ENCODE peak calls at places on chromosomes 5 and 9, in seven cellular contexts. I is activated T-helper 1 cell treated with anti-CD3 and anti-CD28 coated beads, Interleukin-12 subunit alpha, Interleukin-12 subunit beta, Interleukin-2, Interleukin-4 antibody, amounts not matched to agents 30 ng/mL and 10 ng/mL and 1 ng/mL, durations not matched to agents 14 hours and 24 hours and 36 hours; E is cardiac muscle cell; V is left ventricle myocardium superior; Y is OCI-LY7; D is T-helper 1 cell; A is SK-N-SH. G is an unnamed sample.

GRCh38 chr9:125472926-125473701 is 211.5 kb downstream of the GAPVD1 start:
- DNase-seq in I (no peak), A (peak), V (peak), D (no peak), Y (no peak), E (peak), G (peak)

GRCh38 chr5:146006470-146006869 is 70.1 kb downstream of the SH3RF2 start:
- DNase-seq in I (no peak), D (no peak), V (no peak), Y (no peak), A (no peak), E (no peak), G (no peak)

GRCh38 chr5:145792840-145793239 is 42.3 kb downstream of the PRELID2 start:
- DNase-seq in E (no peak), I (no peak), A (no peak), V (no peak), D (no peak), Y (no peak), G (no peak)

GRCh38 chr5:119358901-119359603 is 3.2 kb downstream of the TNFAIP8 start:
- DNase-seq in E (no peak), I (no peak), D (no peak), A (no peak), Y (no peak), V (no peak), G (no peak)

GRCh38 chr9:127769985-127770904 is 8.2 kb downstream of the SH2D3C start:
- DNase-seq in E (peak), V (no peak), A (no peak), Y (no peak), I (no peak), D (no peak), G (no peak)

GRCh38 chr9:91163773-91164471 is 197.8 kb downstream of the AUH start:
- DNase-seq in E (no peak), A (no peak), V (no peak), D (peak), I (peak), Y (peak), G (no peak)

GRCh38 chr5:95524423-95524822 is 30.4 kb downstream of the SKIC3 start:
- DNase-seq in Y (no peak), I (no peak), E (no peak), D (no peak), V (no peak), A (no peak), G (no peak)

GRCh38 chr5:154494036-154494435 is 16.0 kb upstream of the HAND1 start:
- DNase-seq in Y (no peak), D (no peak), A (no peak), E (no peak), I (no peak), V (no peak), G (no peak)

GRCh38 chr5:71483355-71483754 is 27.9 kb downstream of the BDP1 start:
- DNase-seq in A (no peak), D (no peak), I (no peak), E (peak), Y (no peak), V (no peak), G (peak)

GRCh38 chr9:27247756-27248155 is 49.2 kb downstream of the EQTN start:
- DNase-seq in Y (peak), A (peak), I (no peak), V (no peak), E (peak), D (no peak), G (peak)